ENCODE peak calls at places on chromosomes 11 and 22, in eight cellular contexts. O, B, F, R, S, U, Q and I are unnamed samples. For H3K27me3, the result is how much of the 10 kb centered on the place peaks cover.

GRCh38 chr11:70135142-70136132 is 57.3 kb downstream of the ANO1 start:
- DNase-seq in R (no peak), U (peak), O (no peak), F (no peak), B (peak), S (no peak), Q (no peak), I (no peak)

GRCh38 chr22:30868663-30869385 is 99.8 kb downstream of the MORC2 start:
- DNase-seq in S (no peak), O (no peak), F (peak), B (no peak), R (no peak), U (no peak), Q (no peak), I (no peak)

GRCh38 chr11:1157341-1157644 is 460 bp upstream of the MUC5AC start:
- DNase-seq in F (peak), R (no peak), B (no peak), U (no peak), Q (no peak), O (no peak), S (no peak), I (no peak)

GRCh38 chr11:118892515-118892914 is 8.8 kb downstream of the CXCR5 start:
- DNase-seq in O (no peak), B (no peak), R (no peak), Q (no peak), U (no peak), F (no peak), S (peak), I (no peak)

GRCh38 chr11:2886191-2886894 is 768 bp upstream of the CDKN1C start:
- DNase-seq in U (peak), F (no peak), R (no peak), Q (no peak), S (no peak), O (no peak), B (peak), I (no peak)

GRCh38 chr11:73996161-73996747 is 12.6 kb downstream of the UCP3 start:
- DNase-seq in B (no peak), S (no peak), F (no peak), O (no peak), R (no peak), U (no peak), Q (no peak), I (no peak)

GRCh38 chr22:17931400-17931825 is 92.9 kb downstream of the MICAL3 start:
- DNase-seq in S (no peak), Q (no peak), O (no peak), B (peak), U (no peak), R (no peak), F (no peak), I (peak)

GRCh38 chr22:20479612-20480196 is 15.9 kb downstream of the KLHL22 start:
- DNase-seq in B (no peak), O (no peak), S (no peak), R (no peak), Q (no peak), F (no peak), U (no peak), I (no peak)

GRCh38 chr11:19595840-19596751 is 116.5 kb upstream of the NAV2 start:
- DNase-seq in S (no peak), R (peak), Q (peak), O (no peak), B (peak), U (no peak), F (no peak), I (no peak)

GRCh38 chr11:43735931-43736330 is 55.4 kb downstream of the HSD17B12 start:
- DNase-seq in B (no peak), R (no peak), O (no peak), F (no peak), U (no peak), Q (no peak), S (no peak), I (no peak)

GRCh38 chr11:14449302-14449714 is 50.3 kb downstream of the COPB1 start:
- DNase-seq in S (no peak), Q (no peak), F (no peak), U (no peak), O (no peak), B (no peak), R (no peak), I (no peak)

GRCh38 chr22:45199723-45200122 is 36.0 kb downstream of the NUP50 start:
- DNase-seq in B (no peak), U (no peak), R (no peak), O (no peak), F (peak), S (no peak), Q (no peak), I (no peak)

GRCh38 chr22:32395107-32395506 is 16.9 kb downstream of the RTCB start:
- DNase-seq in U (no peak), B (no peak), F (no peak), R (no peak), S (no peak), Q (no peak), O (no peak), I (no peak)

GRCh38 chr11:9825315-9825714 is 161.4 kb downstream of the SWAP70 start:
- DNase-seq in S (no peak), U (no peak), F (no peak), B (no peak), Q (no peak), R (no peak), O (no peak), I (no peak)

GRCh38 chr11:102061276-102061675 is 14.0 kb downstream of the CFAP300 start:
- DNase-seq in U (no peak), O (peak), F (no peak), B (no peak), R (no peak), S (no peak), Q (no peak), I (no peak)

GRCh38 chr11:78313181-78313788 is 104.3 kb downstream of the GAB2 start:
- DNase-seq in F (no peak), R (no peak), B (no peak), U (no peak), Q (no peak), S (no peak), O (no peak), I (no peak)

GRCh38 chr11:1742869-1743586 is 7.4 kb downstream of the IFITM10 start:
- DNase-seq in S (no peak), R (no peak), U (no peak), Q (no peak), B (no peak), F (no peak), O (no peak), I (no peak)

GRCh38 chr11:43508511-43508918 is 149.8 kb downstream of the TTC17 start:
- DNase-seq in R (peak), B (no peak), F (no peak), Q (no peak), S (no peak), U (peak), O (no peak), I (no peak)

GRCh38 chr11:93225642-93226041 is 27.9 kb upstream of the SLC36A4 start:
- DNase-seq in R (no peak), U (no peak), S (no peak), Q (no peak), O (no peak), F (no peak), B (no peak), I (no peak)

GRCh38 chr11:103601230-103601846 is 435.1 kb upstream of the DDI1 start:
- DNase-seq in Q (no peak), B (peak), S (no peak), U (peak), O (peak), F (no peak), R (no peak), I (no peak)

GRCh38 chr11:34948721-34949120 is 32.3 kb downstream of the PDHX start:
- DNase-seq in S (no peak), F (no peak), O (no peak), Q (no peak), R (peak), U (no peak), B (no peak), I (no peak)

GRCh38 chr11:7909585-7910325 is 21.3 kb downstream of the OR10A6 start:
- DNase-seq in Q (no peak), O (no peak), U (peak), R (no peak), B (no peak), F (no peak), S (no peak), I (no peak)

GRCh38 chr22:32206774-32207758 is 2.2 kb upstream of the RFPL2 start:
- DNase-seq in Q (no peak), B (no peak), U (peak), O (peak), R (no peak), S (no peak), F (no peak), I (no peak)

GRCh38 chr22:20413217-20414058 is 19.5 kb downstream of the ZNF74 start:
- DNase-seq in F (no peak), S (no peak), U (no peak), B (no peak), R (no peak), O (no peak), Q (no peak), I (no peak)

GRCh38 chr11:97746832-97747231 is 1273.9 kb upstream of the CNTN5 start:
- DNase-seq in U (no peak), R (no peak), S (no peak), O (no peak), F (no peak), B (no peak), Q (no peak), I (no peak)

GRCh38 chr11:65915821-65916251 is 3.0 kb downstream of the C11orf68 start:
- DNase-seq in S (peak), B (peak), F (no peak), R (peak), O (no peak), U (peak), Q (peak), I (peak)

GRCh38 chr11:103870821-103871309 is 165.6 kb upstream of the DDI1 start:
- DNase-seq in R (no peak), Q (peak), S (no peak), F (no peak), O (no peak), B (peak), U (no peak), I (no peak)

GRCh38 chr11:71150859-71151258 is 101.5 kb downstream of the SHANK2 start:
- DNase-seq in F (no peak), Q (no peak), R (no peak), O (no peak), S (no peak), B (no peak), U (no peak), I (no peak)

GRCh38 chr11:44978961-44979331 is 28.3 kb upstream of the TP53I11 start:
- DNase-seq in S (no peak), U (peak), F (no peak), Q (no peak), B (no peak), O (peak), R (no peak), I (peak)

GRCh38 chr11:130159657-130160459 is at the start of gene ST14:
- DNase-seq in Q (no peak), F (no peak), O (peak), U (peak), R (no peak), B (no peak), S (peak), I (peak)

GRCh38 chr11:121770933-121771332 is 318.2 kb upstream of the SORL1-AS1 start:
- DNase-seq in S (no peak), F (no peak), Q (no peak), B (no peak), O (no peak), R (no peak), U (no peak), I (no peak)

GRCh38 chr11:43866520-43866919 is 14.1 kb upstream of the ALKBH3 start:
- DNase-seq in B (no peak), Q (no peak), F (no peak), U (no peak), S (no peak), O (no peak), R (no peak), I (no peak)

DNA sequence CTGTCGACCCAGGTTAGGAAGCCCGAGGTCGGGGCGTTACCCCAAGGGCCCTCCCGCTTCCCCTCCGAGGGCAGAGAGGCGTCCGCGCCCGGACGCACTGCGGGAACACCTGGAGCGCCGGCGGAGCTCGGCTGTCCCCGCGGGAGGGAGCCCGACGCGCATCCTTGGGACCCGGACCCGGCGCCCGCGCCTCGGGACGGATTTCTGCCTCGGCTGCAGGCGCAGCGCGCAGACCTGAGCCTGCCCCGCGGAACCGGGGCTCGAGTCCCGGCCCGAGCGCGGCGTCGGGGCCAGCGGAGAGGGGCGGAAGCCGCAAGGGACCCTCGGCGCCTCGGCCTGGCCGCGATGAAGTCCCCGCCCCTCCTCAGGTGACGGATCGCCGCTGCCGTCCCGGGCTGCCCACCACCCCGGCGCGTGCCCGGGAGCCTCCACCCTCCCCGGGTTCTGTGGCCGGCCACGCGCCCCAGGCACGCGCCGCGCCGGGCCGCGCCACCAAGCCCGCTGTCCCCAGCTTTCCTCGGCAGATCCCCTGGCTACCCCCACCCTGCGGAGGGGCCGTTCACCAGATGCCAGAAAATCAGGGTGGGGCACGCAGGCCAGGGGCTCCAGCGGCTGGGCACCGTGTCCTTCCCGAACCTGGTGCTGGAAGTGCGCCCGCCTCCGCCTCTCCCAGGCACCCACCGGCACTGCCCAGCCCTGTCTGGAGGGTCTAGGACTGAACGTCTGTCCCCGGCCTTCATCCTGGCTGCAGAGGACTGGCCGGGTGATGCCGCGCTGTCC is 407 bp downstream of the GLB1L3 start:
- DNase-seq in B (no peak), O (no peak), S (no peak), R (no peak), Q (no peak), U (peak), F (no peak), I (peak)
- H3K4me3 ChIP-seq in B (peak), O (peak), S (peak), R (no peak), Q (peak), U (peak), F (peak), I (peak)

DNA sequence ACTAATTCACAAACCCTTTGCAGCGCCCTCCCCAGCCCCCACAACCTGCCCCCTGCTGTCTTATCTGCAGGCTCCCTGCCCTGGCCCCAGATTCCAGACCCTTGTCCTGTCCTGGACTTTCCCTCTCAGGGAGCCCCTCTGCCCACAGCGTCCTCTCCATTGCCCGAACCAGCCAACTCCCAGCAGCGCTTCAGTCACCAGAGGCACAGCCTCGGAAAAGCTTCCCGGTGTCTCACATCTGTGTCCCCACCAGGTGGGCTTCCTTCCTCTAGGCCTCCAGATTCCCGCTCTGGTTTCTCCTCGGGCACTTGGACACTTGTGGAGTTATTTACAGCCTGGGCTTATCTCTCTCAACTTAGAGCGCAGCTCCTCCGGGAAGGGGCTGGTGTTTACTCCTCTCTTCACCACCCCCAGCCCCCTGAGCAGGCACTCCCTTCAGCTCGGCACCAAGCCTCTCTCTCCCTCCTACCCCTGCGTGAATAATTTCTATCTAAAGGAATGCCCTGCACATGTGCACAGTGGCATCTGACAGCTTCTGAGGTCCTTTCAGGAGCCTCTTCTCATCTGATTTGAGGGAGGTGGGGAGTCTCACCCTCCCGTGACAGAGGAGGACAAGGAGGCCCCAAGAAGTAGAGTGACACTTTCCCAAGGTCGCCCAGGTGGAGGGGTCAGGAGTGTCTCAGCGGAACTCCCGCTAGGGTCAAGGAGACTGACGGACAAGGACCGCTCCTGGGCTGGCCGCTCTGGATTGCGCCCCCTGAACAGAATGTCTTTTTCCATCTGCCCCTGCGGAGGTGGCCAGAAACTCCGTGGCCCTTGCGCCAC is 838 bp downstream of the WNT11 start:
- DNase-seq in B (no peak), F (no peak), S (no peak), R (no peak), U (peak), Q (no peak), O (peak), I (no peak)
- H3K27me3 ChIP-seq in B (under half), F (under half), S (under half), R (under half), U (half or more), Q (under half), O (under half), I (under half)

GRCh38 chr22:37242395-37242918 is 1.6 kb downstream of the RAC2 start:
- DNase-seq in Q (peak), S (peak), U (peak), R (no peak), O (no peak), F (no peak), B (peak), I (no peak)

GRCh38 chr22:37244922-37245722 is 1.1 kb upstream of the RAC2 start:
- DNase-seq in U (peak), R (no peak), O (no peak), F (no peak), B (no peak), Q (no peak), S (peak), I (no peak)

GRCh38 chr22:37243402-37244113 is 511 bp downstream of the RAC2 start:
- DNase-seq in Q (no peak), U (peak), F (no peak), O (no peak), R (no peak), S (peak), B (no peak), I (no peak)

GRCh38 chr22:37245740-37246139 is 1.7 kb upstream of the RAC2 start:
- DNase-seq in R (no peak), S (no peak), B (no peak), F (no peak), O (no peak), Q (no peak), U (no peak), I (no peak)

GRCh38 chr22:37244114-37244921 is at the start of gene RAC2:
- DNase-seq in F (no peak), S (peak), U (peak), Q (no peak), O (no peak), B (peak), R (no peak), I (peak)
- H3K4me3 ChIP-seq in F (peak), S (peak), U (no peak), Q (peak), O (no peak), B (peak), R (peak), I (peak)

DNA sequence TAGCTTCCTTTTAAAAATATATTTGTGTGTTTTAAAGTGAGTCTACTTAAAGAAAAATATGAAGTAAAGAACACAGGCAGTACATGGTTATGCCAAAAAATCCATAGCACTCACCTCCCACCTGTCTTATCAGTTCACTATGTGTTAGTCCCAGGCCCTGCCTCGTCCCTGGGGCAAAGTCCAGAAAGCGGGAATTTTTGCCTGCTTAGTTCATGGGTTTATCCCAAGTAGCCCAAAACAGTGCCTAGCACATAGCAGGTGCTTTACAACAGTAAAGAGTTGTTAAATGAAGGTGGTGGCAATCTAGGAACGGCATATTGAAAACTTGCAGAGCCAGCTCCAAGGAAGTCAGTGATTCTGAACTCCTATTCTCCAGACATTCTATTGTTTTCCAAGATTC is 154.0 kb downstream of the MN1 start:
- DNase-seq in B (no peak), F (no peak), S (no peak), U (no peak), O (peak), Q (no peak), R (no peak), I (no peak)
- H3K27me3 ChIP-seq in B (under half), F (under half), S (under half), U (under half), O (under half), Q (under half), R (under half), I (under half)

DNA sequence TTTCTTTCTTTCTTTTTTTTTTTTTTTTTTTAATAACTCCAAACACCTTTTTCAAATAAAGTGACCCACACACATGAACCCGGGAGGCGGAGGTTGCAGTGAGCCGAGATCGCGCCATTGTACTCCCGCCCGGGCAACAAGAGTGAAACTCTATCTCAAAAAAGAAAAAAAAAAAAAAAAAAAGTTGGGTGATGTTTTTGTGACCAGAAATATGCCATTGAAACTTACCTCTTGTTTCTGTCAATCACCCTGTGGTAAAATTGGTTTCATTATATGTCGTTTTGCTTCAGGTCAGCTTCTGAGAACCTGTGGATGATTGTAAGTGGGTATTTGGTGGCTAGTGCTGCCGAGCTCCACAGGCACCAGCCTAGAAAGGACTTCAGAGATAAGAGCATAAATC is 238.8 kb downstream of the TBC1D22A start:
- DNase-seq in B (no peak), R (no peak), Q (no peak), O (no peak), U (no peak), S (no peak), F (no peak), I (no peak)
- H3K4me3 ChIP-seq in B (no peak), R (no peak), Q (no peak), O (no peak), U (no peak), S (no peak), F (no peak), I (no peak)

DNA sequence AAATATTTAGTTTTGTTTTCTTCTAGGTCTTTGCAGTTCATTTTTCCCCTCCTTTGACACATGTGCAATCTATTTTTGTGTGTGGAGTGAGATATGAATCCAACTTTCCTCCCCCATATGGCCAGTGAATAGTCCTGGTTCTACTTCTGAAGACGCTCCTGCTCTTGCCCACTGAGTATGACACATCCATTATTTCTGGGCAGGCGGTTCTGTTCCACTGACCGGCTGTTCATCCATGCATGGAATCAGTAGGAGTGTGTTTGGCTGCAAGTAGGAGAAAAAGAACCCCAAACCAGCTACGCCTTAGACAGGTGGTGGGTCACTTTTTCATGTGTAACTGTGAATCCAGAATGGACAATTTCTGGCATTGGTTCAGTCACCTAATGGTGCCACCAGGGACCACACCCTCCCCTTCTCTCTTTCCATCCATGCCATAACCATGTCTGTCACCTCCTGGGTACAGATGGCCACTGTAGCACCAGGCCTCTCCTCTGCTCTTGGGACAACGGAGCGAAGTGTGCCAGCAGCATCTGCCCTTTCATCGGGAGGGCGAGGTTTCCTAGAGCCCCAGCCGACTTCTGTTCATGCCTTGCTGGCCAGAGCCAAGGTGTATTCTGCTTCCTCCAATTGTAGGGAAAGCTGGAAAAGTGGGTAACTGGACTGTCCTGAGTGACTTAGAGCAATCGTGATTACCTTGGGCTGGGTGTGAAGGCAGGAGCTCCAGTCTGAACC is 67.4 kb upstream of the SLC22A12 start:
- DNase-seq in B (no peak), O (no peak), F (no peak), U (no peak), Q (no peak), R (no peak), S (no peak), I (no peak)
- H3K27me3 ChIP-seq in B (half or more), O (under half), F (under half), U (half or more), Q (under half), R (under half), S (under half), I (under half)